ENCODE peak calls at places on chromosomes 3 and 15, in ten cellular contexts. M is ovary; W is heart left ventricle; L is hepatocyte; J is CD8-positive, alpha-beta memory T cell; Y is K562; F is body of pancreas; A is bronchial epithelial cell; P is pancreas; R is cardiac muscle cell. U is an unnamed sample.

GRCh38 chr3:119570229-119570628 is 9.1 kb upstream of the ADPRH start:
- DNase-seq in F (no peak), J (no peak), L (no peak), Y (no peak), A (no peak), M (no peak), R (no peak), W (no peak), P (no peak), U (no peak)

GRCh38 chr15:94236638-94237037 is 5.3 kb downstream of the MCTP2 start:
- DNase-seq in R (no peak), Y (no peak), J (no peak), A (peak; percentile 56), P (no peak), F (no peak), M (no peak), W (no peak), L (no peak), U (no peak)

GRCh38 chr3:56590814-56591213 is 33.8 kb downstream of the CCDC66 start:
- DNase-seq in A (peak; percentile 75), W (no peak), P (no peak), J (no peak), Y (no peak), L (no peak), F (no peak), R (no peak), M (no peak), U (no peak)

GRCh38 chr3:33103480-33103879 is 6.5 kb upstream of the GLB1 start:
- DNase-seq in L (no peak), R (no peak), P (no peak), M (no peak), F (no peak), Y (no peak), A (no peak), J (no peak), W (no peak), U (no peak)

GRCh38 chr3:181921220-181921619 is 209.5 kb downstream of the SOX2 start:
- DNase-seq in R (no peak), J (no peak), L (no peak), M (no peak), W (no peak), A (no peak), F (no peak), P (no peak), Y (no peak), U (no peak)

GRCh38 chr15:27220199-27220598 is 249.2 kb downstream of the GABRG3 start:
- DNase-seq in W (no peak), J (no peak), P (no peak), M (no peak), Y (no peak), F (no peak), A (no peak), L (no peak), R (no peak), U (no peak)

GRCh38 chr3:178076718-178077117 is 459.5 kb upstream of the KCNMB2 start:
- DNase-seq in A (no peak), L (no peak), R (no peak), J (no peak), W (no peak), P (no peak), F (no peak), Y (no peak), M (no peak), U (no peak)

GRCh38 chr3:147423601-147424324 is 14.6 kb downstream of the ZIC1 start:
- DNase-seq in A (no peak), M (no peak), J (no peak), Y (no peak), R (no peak), W (no peak), F (no peak), P (no peak), L (no peak), U (no peak)

GRCh38 chr3:86865506-86865905 is 125.4 kb downstream of the VGLL3 start:
- DNase-seq in R (peak; percentile 7), L (no peak), A (no peak), W (no peak), J (no peak), M (no peak), P (no peak), F (no peak), Y (no peak), U (no peak)

GRCh38 chr3:149970716-149971402 is at the start of gene PFN2:
- DNase-seq in Y (peak; percentile 72), F (peak; percentile 65), R (peak; percentile 92), P (peak; percentile 81), L (peak; percentile 87), M (peak; percentile 84), A (peak; percentile 39), J (peak; percentile 65), W (peak; percentile 80), U (peak; percentile 14)

GRCh38 chr3:127825764-127826163 is 3.4 kb upstream of the MGLL start:
- DNase-seq in J (no peak), P (no peak), L (no peak), R (no peak), Y (no peak), M (no peak), W (no peak), F (no peak), A (no peak), U (no peak)

GRCh38 chr3:177703788-177704187 is 506.5 kb upstream of the TBL1XR1 start:
- DNase-seq in M (no peak), A (peak; percentile 62), J (no peak), F (no peak), P (no peak), L (no peak), Y (no peak), W (no peak), R (no peak), U (no peak)

GRCh38 chr3:109131276-109131675 is 5.2 kb upstream of the C3orf85 start:
- DNase-seq in F (no peak), W (no peak), R (no peak), Y (no peak), J (no peak), A (no peak), L (no peak), P (no peak), M (no peak), U (no peak)

GRCh38 chr15:38652998-38653397 is 88.4 kb upstream of the RASGRP1 start:
- DNase-seq in M (no peak), R (no peak), L (no peak), J (peak; percentile 94), W (no peak), A (no peak), Y (no peak), F (no peak), P (no peak), U (no peak)

GRCh38 chr3:195039180-195039843 is 231.6 kb downstream of the XXYLT1 start:
- DNase-seq in Y (no peak), J (no peak), W (no peak), A (no peak), F (no peak), M (no peak), L (no peak), R (no peak), P (no peak), U (no peak)

GRCh38 chr3:190003730-190004129 is 117.0 kb downstream of the P3H2 start:
- DNase-seq in L (no peak), M (no peak), W (no peak), F (no peak), P (no peak), Y (no peak), A (peak; percentile 84), J (no peak), R (peak; percentile 61), U (no peak)

GRCh38 chr3:49926117-49926728 is 3.4 kb downstream of the MON1A start:
- DNase-seq in W (no peak), A (no peak), J (no peak), L (no peak), Y (no peak), F (no peak), R (no peak), P (no peak), M (peak; percentile 0), U (no peak)
- H3K27me3 ChIP-seq in W (no peaks in the 10 kb centered on the region), A (no peaks in the 10 kb centered on the region), J (no peaks in the 10 kb centered on the region), L (no peaks in the 10 kb centered on the region), Y (no peaks in the 10 kb centered on the region), F (no peaks in the 10 kb centered on the region), R (no peaks in the 10 kb centered on the region), P (no peaks in the 10 kb centered on the region), M (no peaks in the 10 kb centered on the region), U (no peaks in the 10 kb centered on the region)

DNA sequence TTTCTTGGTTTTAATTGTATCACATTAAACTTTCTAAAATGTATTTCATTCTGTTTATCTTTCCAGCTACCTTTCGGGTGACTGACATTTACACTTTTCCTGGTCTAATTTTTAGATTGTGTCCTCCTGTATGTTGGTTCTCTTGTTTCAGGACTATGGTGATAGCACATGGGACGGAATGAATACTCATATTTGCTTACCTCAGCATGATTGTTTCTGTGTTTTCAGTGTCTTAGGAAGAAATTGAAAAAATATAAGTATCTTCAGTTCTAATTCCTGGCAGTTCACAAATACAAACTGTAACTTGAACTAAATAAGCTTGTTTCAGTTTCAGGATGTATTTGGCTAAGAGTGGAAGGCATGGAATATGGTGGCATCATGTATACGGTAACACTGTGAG is 80.1 kb upstream of the ROBO1 start:
- DNase-seq in W (no peak), F (no peak), A (no peak), Y (no peak), L (no peak), J (no peak), M (no peak), R (no peak), P (no peak), U (no peak)
- H3K4me3 ChIP-seq in W (no peak overlapping the region), F (no peak overlapping the region), A (no peak overlapping the region), Y (no peak overlapping the region), L (no peak overlapping the region), J (no peak overlapping the region), M (no peak overlapping the region), R (no peak overlapping the region), P (no peak overlapping the region), U (no peak overlapping the region)

GRCh38 chr15:57824186-57824585 is 117.7 kb downstream of the POLR2M start:
- DNase-seq in M (no peak), R (no peak), A (no peak), F (no peak), Y (no peak), P (no peak), L (no peak), W (no peak), J (no peak), U (no peak)

GRCh38 chr15:57823325-57823860 is 116.9 kb downstream of the POLR2M start:
- DNase-seq in F (no peak), M (no peak), A (no peak), P (no peak), R (no peak), L (no peak), J (no peak), W (no peak), Y (no peak), U (no peak)

GRCh38 chr15:57821826-57822225 is 115.3 kb downstream of the POLR2M start:
- DNase-seq in F (no peak), M (no peak), W (no peak), L (no peak), J (no peak), A (no peak), Y (no peak), R (no peak), P (no peak), U (no peak)

GRCh38 chr15:57820119-57820518 is 113.6 kb downstream of the POLR2M start:
- DNase-seq in F (no peak), M (no peak), L (no peak), J (no peak), P (no peak), W (no peak), R (peak; percentile 25), Y (no peak), A (peak; percentile 10), U (no peak)
- H3K27me3 ChIP-seq in F (no peaks in the 10 kb centered on the region), M (no peaks in the 10 kb centered on the region), L (no peaks in the 10 kb centered on the region), J (no peaks in the 10 kb centered on the region), P (no peaks in the 10 kb centered on the region), W (no peaks in the 10 kb centered on the region), R (no peaks in the 10 kb centered on the region), Y (peaks cover 21% of the 10 kb centered on the region), A (no peaks in the 10 kb centered on the region), U (no peaks in the 10 kb centered on the region)

GRCh38 chr3:152458023-152458724 is 189.4 kb downstream of the MBNL1 start:
- DNase-seq in L (no peak), J (no peak), F (no peak), W (no peak), R (no peak), P (no peak), A (no peak), M (no peak), Y (no peak), U (no peak)
- H3K4me3 ChIP-seq in L (no peak overlapping the region), J (no peak overlapping the region), F (no peak overlapping the region), W (no peak overlapping the region), R (no peak overlapping the region), P (no peak overlapping the region), A (no peak overlapping the region), M (no peak overlapping the region), Y (no peak overlapping the region), U (no peak overlapping the region)